ENCODE peak calls at places on chromosomes 5 and 9, in four cellular contexts. Z is tibial artery, K is Peyer's patch, Y is ascending aorta. T is an unnamed sample. For H3K4me1, the result is how much of the 10 kb centered on the place peaks cover.

GRCh38 chr9:81369136-81369535 is 320.2 kb downstream of the TLE1 start:
- DNase-seq in K (no peak), Y (no peak), Z (no peak), T (no peak)

GRCh38 chr5:135329101-135329912 is 69.7 kb downstream of the MACROH2A1 start:
- DNase-seq in Z (no peak), Y (no peak), K (peak), T (no peak)

GRCh38 chr5:172744106-172745104 is 26.6 kb downstream of the DUSP1 start:
- DNase-seq in Z (no peak), K (no peak), Y (no peak), T (peak)

GRCh38 chr5:55934117-55934613 is 60.6 kb downstream of the IL6ST start:
- DNase-seq in Y (no peak), Z (no peak), K (no peak), T (peak)

GRCh38 chr5:59287361-59287760 is 606.2 kb downstream of the PDE4D start:
- DNase-seq in Y (no peak), Z (no peak), K (no peak), T (no peak)

GRCh38 chr5:181190711-181191525 is 14.1 kb downstream of the TRIM7 start:
- DNase-seq in Y (no peak), Z (no peak), K (peak), T (no peak)

GRCh38 chr5:133967715-133968056 is 739 bp downstream of the C5orf15 start:
- DNase-seq in K (no peak), Y (no peak), Z (no peak), T (no peak)

GRCh38 chr5:73236541-73237128 is 63.6 kb downstream of the TMEM174 start:
- DNase-seq in K (no peak), Y (no peak), Z (no peak), T (no peak)

GRCh38 chr5:155114655-155115054 is 101.1 kb downstream of the KIF4B start:
- DNase-seq in Y (no peak), K (no peak), Z (no peak), T (no peak)

GRCh38 chr5:90873033-90873517 is 314.5 kb downstream of the ADGRV1 start:
- DNase-seq in Y (no peak), Z (no peak), K (no peak), T (no peak)

GRCh38 chr5:180120221-180121101 is 48.9 kb upstream of the RNF130 start:
- DNase-seq in Y (no peak), Z (peak), K (no peak), T (peak)

GRCh38 chr5:19987594-19988345 is at the start of gene CDH18:
- DNase-seq in Z (peak), Y (no peak), K (no peak), T (peak)

GRCh38 chr5:129271309-129271708 is 176.8 kb downstream of the ISOC1 start:
- DNase-seq in Y (no peak), Z (no peak), K (no peak), T (no peak)

GRCh38 chr9:28648723-28649122 is 1075.4 kb upstream of the C9orf72 start:
- DNase-seq in Z (no peak), K (no peak), Y (no peak), T (no peak)

GRCh38 chr5:50440651-50441478 is at the start of gene EMB:
- DNase-seq in Z (no peak), Y (no peak), K (peak), T (peak)

GRCh38 chr5:10563132-10563939 is 534 bp upstream of the ANKRD33B start:
- DNase-seq in Z (peak), K (peak), Y (no peak), T (peak)

GRCh38 chr9:108442604-108443277 is 413.0 kb downstream of the ACTL7B start:
- DNase-seq in Y (no peak), K (no peak), Z (no peak), T (no peak)

GRCh38 chr5:92581249-92581648 is 999.8 kb downstream of the NR2F1-AS1 start:
- DNase-seq in K (no peak), Z (no peak), Y (no peak), T (no peak)

GRCh38 chr5:28766565-28767158 is 1728.3 kb upstream of the CDH9 start:
- DNase-seq in Y (no peak), K (no peak), Z (no peak), T (no peak)

GRCh38 chr5:38466444-38467189 is 89.8 kb downstream of the LIFR start:
- DNase-seq in K (no peak), Y (peak), Z (peak), T (peak)

GRCh38 chr9:134621558-134622110 is 20.0 kb upstream of the COL5A1 start:
- DNase-seq in K (peak), Z (peak), Y (no peak), T (peak)

GRCh38 chr5:32612134-32612888 is 27.0 kb downstream of the SUB1 start:
- DNase-seq in Z (no peak), K (no peak), Y (no peak), T (no peak)

GRCh38 chr9:36276840-36277239 is 18.6 kb upstream of the GNE start:
- DNase-seq in Y (no peak), Z (no peak), K (no peak), T (no peak)

GRCh38 chr9:18490591-18491370 is 16.8 kb downstream of the ADAMTSL1 start:
- DNase-seq in K (no peak), Y (peak), Z (peak), T (no peak)

GRCh38 chr5:149904293-149904886 is 40.2 kb downstream of the PDE6A start:
- DNase-seq in Y (no peak), Z (no peak), K (no peak), T (no peak)

DNA sequence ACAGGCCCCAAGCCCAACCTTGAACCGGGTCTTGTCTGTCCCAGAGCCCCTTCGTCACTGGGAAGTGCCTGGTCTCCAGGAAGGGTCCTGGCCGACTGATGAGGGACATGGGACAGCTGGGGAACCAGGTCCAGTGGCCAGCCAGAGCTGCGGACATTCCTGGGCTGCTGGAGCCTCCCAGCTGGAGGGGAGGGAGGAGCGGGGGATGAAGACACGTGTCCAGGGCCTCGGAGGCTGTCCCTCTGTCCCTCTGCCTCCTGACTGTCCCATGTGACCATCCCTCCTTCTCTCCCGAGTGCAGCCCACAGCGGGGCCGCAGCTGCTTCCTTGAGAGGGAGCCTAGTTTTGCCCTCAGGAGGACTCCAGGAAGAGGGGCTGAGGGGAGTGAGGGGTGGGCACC is 41.7 kb upstream of the UBAC1 start:
- DNase-seq in Z (no peak), Y (no peak), K (no peak), T (no peak)
- H3K4me1 ChIP-seq in Z (under half), Y (under half), K (under half), T (under half)

GRCh38 chr9:970310-971002 is 6.0 kb upstream of the DMRT3 start:
- DNase-seq in Z (no peak), Y (no peak), K (no peak), T (no peak)
- TF ChIP-seq CTCF in Z (no peak), Y (no peak), K (no peak), T (no peak)

GRCh38 chr5:144032375-144032774 is 138.1 kb downstream of the YIPF5 start:
- DNase-seq in K (no peak), Y (no peak), Z (peak), T (no peak)
- H3K27ac ChIP-seq in K (no peak), Y (no peak), Z (no peak), T (no peak)

GRCh38 chr5:61159070-61159469 is 3.2 kb downstream of the SMIM15 start:
- DNase-seq in K (no peak), Y (no peak), Z (no peak), T (no peak)
- H3K4me1 ChIP-seq in K (under half), Y (under half), Z (under half), T (under half)

GRCh38 chr9:83219154-83219923 is 156.4 kb upstream of the RASEF start:
- DNase-seq in Y (no peak), K (peak), Z (no peak), T (peak)
- TF ChIP-seq CTCF in Y (no peak), K (no peak), Z (peak), T (peak)

DNA sequence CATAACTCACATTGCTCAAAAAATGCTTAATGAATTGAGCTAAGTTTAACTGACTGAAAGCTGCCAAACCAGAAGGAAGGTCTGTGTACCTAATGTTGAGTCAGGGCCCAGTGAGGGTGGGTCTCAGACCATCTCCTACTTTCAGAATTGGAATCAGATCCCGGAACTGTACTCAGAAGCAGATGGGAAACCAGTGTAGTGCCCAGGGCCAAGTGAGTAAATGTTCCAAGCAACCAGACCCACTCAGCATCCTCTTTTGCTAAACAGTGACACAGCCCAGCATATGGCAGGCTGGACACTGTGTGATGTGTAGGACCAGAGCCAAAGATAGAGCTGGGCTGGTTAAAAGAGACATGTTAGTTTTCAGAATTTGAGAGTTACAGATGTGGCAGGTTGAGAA is 94.1 kb downstream of the PLCXD3 start:
- DNase-seq in Y (no peak), Z (no peak), K (no peak), T (no peak)
- H3K27ac ChIP-seq in Y (no peak), Z (peak), K (no peak), T (no peak)

GRCh38 chr5:34691326-34691725 is 35.2 kb downstream of the RAI14 start:
- DNase-seq in Z (no peak), Y (no peak), K (no peak), T (no peak)
- H3K4me1 ChIP-seq in Z (under half), Y (half or more), K (under half), T (under half)

GRCh38 chr9:128636024-128636390 is 20.6 kb downstream of the DYNC2I2 start:
- DNase-seq in K (peak), Y (no peak), Z (peak), T (peak)
- TF ChIP-seq CTCF in K (no peak), Y (no peak), Z (no peak), T (peak)

DNA sequence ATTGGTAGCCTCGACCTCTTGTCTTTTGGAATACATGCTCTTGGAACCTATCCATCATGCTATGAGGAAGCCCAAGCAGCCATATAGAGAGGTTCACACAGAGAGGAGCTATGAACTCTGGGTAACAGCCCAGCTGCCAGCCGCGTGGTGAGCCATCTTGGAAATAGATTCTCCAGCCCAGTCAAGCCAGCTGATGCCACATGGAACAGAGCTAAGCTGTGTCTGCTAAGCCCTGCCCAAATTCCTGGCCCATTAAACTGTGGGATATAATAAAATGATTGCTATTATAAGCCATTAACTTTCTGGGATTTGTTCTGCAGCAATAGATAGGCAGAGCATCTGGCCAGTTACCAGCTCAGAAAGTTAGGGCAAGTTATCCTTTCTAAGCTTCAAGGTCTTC is 4.9 kb upstream of the PRUNE2 start:
- DNase-seq in Y (no peak), Z (no peak), K (no peak), T (no peak)
- H3K27ac ChIP-seq in Y (no peak), Z (no peak), K (no peak), T (no peak)

T was measured in upper lobe of right lung.